ENCODE peak calls at places on chromosome 18, in four cellular contexts. K, T, P and S are unnamed samples.

GRCh38 chr18:58532298-58532697 is 96.6 kb downstream of the ALPK2 start:
- DNase-seq in T (no peak), K (no peak), P (no peak), S (no peak)

GRCh38 chr18:446941-447560 is 53.5 kb downstream of the COLEC12 start:
- DNase-seq in P (no peak), K (no peak), T (no peak), S (no peak)

GRCh38 chr18:1998121-1998520 is 573.2 kb downstream of the METTL4 start:
- DNase-seq in T (no peak), P (no peak), K (no peak), S (no peak)

GRCh38 chr18:7982216-7982615 is 415.1 kb downstream of the PTPRM start:
- DNase-seq in T (no peak), P (no peak), K (no peak), S (no peak)

GRCh38 chr18:23738575-23738974 is 49.3 kb downstream of the LAMA3 start:
- DNase-seq in K (no peak), T (no peak), P (no peak), S (no peak)

GRCh38 chr18:2395427-2396161 is 175.7 kb downstream of the METTL4 start:
- DNase-seq in K (no peak), P (no peak), T (no peak), S (no peak)

GRCh38 chr18:63161728-63162195 is 157.8 kb downstream of the BCL2 start:
- DNase-seq in K (no peak), T (no peak), P (peak; percentile 71), S (no peak)

GRCh38 chr18:2653467-2653866 is 2.1 kb upstream of the SMCHD1 start:
- DNase-seq in T (no peak), P (no peak), K (no peak), S (no peak)

GRCh38 chr18:28398491-28398890 is 221.6 kb upstream of the CDH2 start:
- DNase-seq in K (no peak), P (no peak), T (no peak), S (no peak)

GRCh38 chr18:39486268-39486667 is 1920.7 kb upstream of the CELF4 start:
- DNase-seq in P (no peak), K (no peak), T (no peak), S (no peak)

GRCh38 chr18:65942854-65943253 is 192.0 kb downstream of the CDH7 start:
- DNase-seq in K (no peak), T (no peak), P (no peak), S (no peak)

DNA sequence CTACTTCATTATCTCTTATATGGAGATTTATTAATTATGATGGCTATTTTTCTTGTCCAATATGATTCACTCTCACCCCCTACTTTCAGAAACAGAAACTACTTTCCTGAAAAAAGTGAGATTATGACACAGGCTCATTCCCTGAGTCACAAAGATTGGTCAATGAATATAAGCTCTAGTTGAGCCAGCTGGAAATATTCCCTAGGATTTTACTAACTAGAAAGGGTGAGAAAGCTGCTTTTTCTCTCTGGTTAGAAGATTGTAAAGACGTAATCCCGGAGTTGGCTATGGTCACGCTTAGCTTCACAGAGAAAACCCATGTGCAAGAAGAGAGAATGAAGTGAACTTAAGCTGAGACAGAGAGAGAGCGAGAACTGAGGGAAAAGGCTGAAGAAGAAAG is 223.7 kb upstream of the SMAD7 start:
- DNase-seq in K (no peak), T (no peak), P (no peak), S (no peak)
- TF ChIP-seq CTCF in K (no peak), T (no peak), P (no peak), S (no peak)

GRCh38 chr18:12307251-12307736 is 747 bp upstream of the TUBB6 start:
- DNase-seq in T (no peak), P (no peak), K (peak; percentile 88), S (no peak)
- TF ChIP-seq CTCF in T (no peak), P (no peak), K (no peak), S (no peak)

GRCh38 chr18:77980275-77980674 is 730.6 kb downstream of the GALR1 start:
- DNase-seq in P (no peak), T (no peak), K (no peak), S (no peak)
- TF ChIP-seq CTCF in P (no peak), T (no peak), K (no peak), S (no peak)

GRCh38 chr18:11570770-11571169 is 38.6 kb upstream of the SLC35G4 start:
- DNase-seq in T (no peak), P (peak; percentile 17), K (no peak), S (no peak)
- TF ChIP-seq CTCF in T (no peak), P (peak; percentile 31), K (no peak), S (peak; percentile 58)

DNA sequence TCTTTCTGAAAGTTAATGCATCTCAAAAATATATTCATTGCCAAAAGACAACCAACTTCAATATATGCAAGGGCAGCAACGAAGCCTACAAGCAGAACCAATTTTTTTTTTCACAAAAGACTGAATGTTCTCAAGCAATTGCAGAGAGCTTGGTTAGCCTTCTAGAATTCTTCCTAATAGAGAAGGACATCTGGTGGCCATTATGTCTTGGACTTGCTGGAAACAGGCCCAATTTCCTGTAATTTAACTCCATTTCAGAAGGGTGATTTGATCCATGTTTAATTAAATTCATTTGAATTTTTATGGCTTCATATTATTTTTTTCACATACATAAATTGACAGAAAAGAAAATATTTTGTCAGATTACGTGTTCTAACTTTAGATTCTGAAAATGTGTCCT is 208.0 kb downstream of the TPGS2 start:
- DNase-seq in K (no peak), T (no peak), P (peak; percentile 26), S (no peak)
- TF ChIP-seq CTCF in K (no peak), T (no peak), P (no peak), S (no peak)

GRCh38 chr18:79639072-79639829 is 40.4 kb upstream of the CTDP1 start:
- DNase-seq in K (no peak), P (no peak), T (no peak), S (no peak)
- TF ChIP-seq CTCF in K (no peak), P (no peak), T (no peak), S (no peak)

DNA sequence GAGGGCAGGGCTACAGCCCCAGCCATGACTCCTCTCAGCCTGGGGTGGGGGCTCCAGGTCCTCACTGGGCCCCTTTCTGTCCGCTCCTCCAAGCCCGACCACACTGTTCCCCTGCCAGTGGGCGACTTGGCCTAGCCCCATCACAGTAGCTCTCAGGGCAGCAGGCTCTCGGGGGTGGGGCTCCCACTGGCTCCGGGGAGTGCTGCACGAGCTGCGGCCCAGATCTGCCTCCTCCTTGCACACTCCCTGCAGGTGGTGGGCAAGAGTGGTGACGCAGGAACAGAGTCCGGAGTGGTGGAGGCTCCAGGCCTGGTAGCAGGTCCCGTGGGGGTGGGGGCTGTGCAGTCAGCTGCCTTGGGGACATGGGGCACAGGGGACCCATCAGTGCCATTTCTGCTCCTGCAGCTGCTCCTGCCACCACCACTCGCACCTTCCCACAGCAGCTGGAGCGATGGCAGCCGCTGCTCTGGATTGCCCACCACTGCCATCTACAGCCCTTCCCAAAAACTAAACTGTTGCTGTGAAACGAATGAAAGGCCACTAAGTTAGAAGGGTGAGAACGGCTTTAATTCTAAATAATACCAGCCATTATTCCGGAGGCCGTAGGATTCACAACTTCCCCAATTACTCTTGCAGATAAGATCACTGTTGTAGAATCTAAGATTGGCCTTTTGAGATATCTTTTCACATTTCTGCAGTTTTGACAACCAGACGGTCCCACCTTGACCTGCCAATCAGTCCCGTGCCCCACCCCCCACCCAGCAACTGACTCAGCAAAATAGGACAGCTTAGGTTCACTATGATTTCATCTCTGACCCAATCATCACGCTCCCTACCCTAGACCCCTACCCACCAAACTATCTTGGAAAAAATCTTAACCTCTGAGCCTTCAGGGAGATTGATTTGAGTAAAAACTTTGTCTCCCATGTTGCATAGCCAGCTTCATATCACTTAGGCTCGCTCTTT is 530.2 kb downstream of the DCC start:
- DNase-seq in P (no peak), K (peak; percentile 62), T (no peak), S (no peak)
- TF ChIP-seq CTCF in P (no peak), K (no peak), T (no peak), S (peak; percentile 50)

GRCh38 chr18:24989760-24990547 is 362.0 kb downstream of the ZNF521 start:
- DNase-seq in T (no peak), P (no peak), K (no peak), S (no peak)
- TF ChIP-seq CTCF in T (no peak), P (peak; percentile 10), K (no peak), S (no peak)

GRCh38 chr18:27363918-27364317 is 178.8 kb upstream of the CHST9 start:
- DNase-seq in K (no peak), T (no peak), P (no peak), S (no peak)
- TF ChIP-seq CTCF in K (peak; percentile 21), T (no peak), P (no peak), S (peak; percentile 60)